ENCODE peak calls at places on chromosomes 2 and 18, in six cellular contexts. One of them, this sample, is unnamed.

GRCh38 chr2:238370482-238371372 is 50.4 kb downstream of the TRAF3IP1 start:
- DNase-seq in stomach: peak
- DNase-seq in cardiac muscle cell: peak
- DNase-seq in NCI-H146: peak
- DNase-seq in fibroblast of the conjunctiva: peak
- DNase-seq in T-helper 1 cell: peak
- DNase-seq in this sample: peak

GRCh38 chr2:97745474-97746172 is 32.2 kb downstream of the ZAP70 start:
- DNase-seq in stomach: no peak
- DNase-seq in cardiac muscle cell: no peak
- DNase-seq in NCI-H146: no peak
- DNase-seq in fibroblast of the conjunctiva: no peak
- DNase-seq in T-helper 1 cell: no peak
- DNase-seq in this sample: no peak

GRCh38 chr18:36772339-36772738 is 56.5 kb downstream of the TPGS2 start:
- DNase-seq in stomach: no peak
- DNase-seq in cardiac muscle cell: no peak
- DNase-seq in NCI-H146: no peak
- DNase-seq in fibroblast of the conjunctiva: no peak
- DNase-seq in T-helper 1 cell: no peak
- DNase-seq in this sample: no peak

GRCh38 chr2:39164089-39164488 is 43.2 kb upstream of the SOS1 start:
- DNase-seq in stomach: no peak
- DNase-seq in cardiac muscle cell: no peak
- DNase-seq in NCI-H146: no peak
- DNase-seq in fibroblast of the conjunctiva: no peak
- DNase-seq in T-helper 1 cell: no peak
- DNase-seq in this sample: no peak

GRCh38 chr2:241156997-241157441 is 6.8 kb downstream of the PPP1R7 start:
- DNase-seq in stomach: no peak
- DNase-seq in cardiac muscle cell: no peak
- DNase-seq in NCI-H146: no peak
- DNase-seq in fibroblast of the conjunctiva: no peak
- DNase-seq in T-helper 1 cell: no peak
- DNase-seq in this sample: no peak

GRCh38 chr2:230671117-230671516 is 41.5 kb upstream of the CAB39 start:
- DNase-seq in stomach: no peak
- DNase-seq in cardiac muscle cell: no peak
- DNase-seq in NCI-H146: no peak
- DNase-seq in fibroblast of the conjunctiva: no peak
- DNase-seq in T-helper 1 cell: no peak
- DNase-seq in this sample: no peak

GRCh38 chr2:43605079-43605655 is 9.3 kb upstream of the THADA start:
- DNase-seq in stomach: no peak
- DNase-seq in cardiac muscle cell: peak
- DNase-seq in NCI-H146: peak
- DNase-seq in fibroblast of the conjunctiva: peak
- DNase-seq in T-helper 1 cell: no peak
- DNase-seq in this sample: no peak

GRCh38 chr2:23524261-23524706 is 139.3 kb downstream of the KLHL29 start:
- DNase-seq in stomach: no peak
- DNase-seq in cardiac muscle cell: no peak
- DNase-seq in NCI-H146: no peak
- DNase-seq in fibroblast of the conjunctiva: no peak
- DNase-seq in T-helper 1 cell: no peak
- DNase-seq in this sample: no peak

GRCh38 chr2:98445167-98445522 is 487 bp downstream of the INPP4A start:
- DNase-seq in stomach: no peak
- DNase-seq in cardiac muscle cell: no peak
- DNase-seq in NCI-H146: no peak
- DNase-seq in fibroblast of the conjunctiva: no peak
- DNase-seq in T-helper 1 cell: no peak
- DNase-seq in this sample: no peak

This sample was measured in SW 1271.